ENCODE peak calls at places on chromosomes 2 and 18, in eight cellular contexts. One of them, this sample, is unnamed. For H3K4me1, the result is how much of the 10 kb centered on the place peaks cover.

GRCh38 chr2:189204322-189204941 is 24.9 kb upstream of the COL5A2 start:
- DNase-seq in endothelial cell of umbilical vein: peak
- DNase-seq in A549: peak
- DNase-seq in K562: peak
- DNase-seq in SK-N-SH: no peak
- DNase-seq in HepG2: no peak
- DNase-seq in GM12878: no peak
- DNase-seq in H1: no peak
- DNase-seq in this sample: peak

GRCh38 chr2:16613475-16613874 is 52.2 kb downstream of the CYRIA start:
- DNase-seq in endothelial cell of umbilical vein: peak
- DNase-seq in A549: peak
- DNase-seq in K562: peak
- DNase-seq in SK-N-SH: peak
- DNase-seq in HepG2: peak
- DNase-seq in GM12878: no peak
- DNase-seq in H1: no peak
- DNase-seq in this sample: no peak

GRCh38 chr18:46859855-46860254 is 57.5 kb downstream of the PIAS2 start:
- DNase-seq in endothelial cell of umbilical vein: no peak
- DNase-seq in A549: no peak
- DNase-seq in K562: no peak
- DNase-seq in SK-N-SH: no peak
- DNase-seq in HepG2: no peak
- DNase-seq in GM12878: peak
- DNase-seq in H1: no peak
- DNase-seq in this sample: no peak

GRCh38 chr2:212908031-212908430 is 243.4 kb downstream of the IKZF2 start:
- DNase-seq in endothelial cell of umbilical vein: no peak
- DNase-seq in A549: no peak
- DNase-seq in K562: no peak
- DNase-seq in SK-N-SH: no peak
- DNase-seq in HepG2: no peak
- DNase-seq in GM12878: no peak
- DNase-seq in H1: no peak
- DNase-seq in this sample: no peak

GRCh38 chr18:28735731-28736130 is 558.8 kb upstream of the CDH2 start:
- DNase-seq in endothelial cell of umbilical vein: peak
- DNase-seq in A549: peak
- DNase-seq in K562: no peak
- DNase-seq in SK-N-SH: peak
- DNase-seq in HepG2: no peak
- DNase-seq in GM12878: no peak
- DNase-seq in H1: no peak
- DNase-seq in this sample: no peak

GRCh38 chr18:47730795-47731194 is 199.7 kb downstream of the SMAD2 start:
- DNase-seq in endothelial cell of umbilical vein: no peak
- DNase-seq in A549: no peak
- DNase-seq in K562: no peak
- DNase-seq in SK-N-SH: no peak
- DNase-seq in HepG2: no peak
- DNase-seq in GM12878: no peak
- DNase-seq in H1: no peak
- DNase-seq in this sample: no peak

GRCh38 chr2:197184959-197185586 is 125.5 kb downstream of the ANKRD44 start:
- DNase-seq in endothelial cell of umbilical vein: no peak
- DNase-seq in A549: no peak
- DNase-seq in K562: no peak
- DNase-seq in SK-N-SH: no peak
- DNase-seq in HepG2: no peak
- DNase-seq in GM12878: no peak
- DNase-seq in H1: no peak
- DNase-seq in this sample: no peak

GRCh38 chr2:121346407-121346806 is 61.4 kb upstream of the TFCP2L1 start:
- DNase-seq in endothelial cell of umbilical vein: no peak
- DNase-seq in A549: no peak
- DNase-seq in K562: no peak
- DNase-seq in SK-N-SH: no peak
- DNase-seq in HepG2: no peak
- DNase-seq in GM12878: no peak
- DNase-seq in H1: no peak
- DNase-seq in this sample: no peak

GRCh38 chr2:11787991-11788390 is 41.6 kb downstream of the LPIN1 start:
- DNase-seq in endothelial cell of umbilical vein: no peak
- DNase-seq in A549: no peak
- DNase-seq in K562: no peak
- DNase-seq in SK-N-SH: no peak
- DNase-seq in HepG2: no peak
- DNase-seq in GM12878: no peak
- DNase-seq in H1: no peak
- DNase-seq in this sample: no peak

GRCh38 chr2:178008636-178009289 is 63.8 kb downstream of the PDE11A start:
- DNase-seq in endothelial cell of umbilical vein: no peak
- DNase-seq in A549: peak
- DNase-seq in K562: no peak
- DNase-seq in SK-N-SH: peak
- DNase-seq in HepG2: no peak
- DNase-seq in GM12878: no peak
- DNase-seq in H1: no peak
- DNase-seq in this sample: no peak

GRCh38 chr18:45044787-45045186 is 364.1 kb downstream of the SETBP1 start:
- DNase-seq in endothelial cell of umbilical vein: no peak
- DNase-seq in A549: no peak
- DNase-seq in K562: no peak
- DNase-seq in SK-N-SH: no peak
- DNase-seq in HepG2: no peak
- DNase-seq in GM12878: no peak
- DNase-seq in H1: no peak
- DNase-seq in this sample: no peak

GRCh38 chr2:130372055-130372832 is 16.4 kb downstream of the PTPN18 start:
- DNase-seq in endothelial cell of umbilical vein: peak
- DNase-seq in A549: peak
- DNase-seq in K562: peak
- DNase-seq in SK-N-SH: peak
- DNase-seq in HepG2: no peak
- DNase-seq in GM12878: no peak
- DNase-seq in H1: peak
- DNase-seq in this sample: peak

GRCh38 chr2:216149741-216150140 is 40.6 kb downstream of the XRCC5 start:
- DNase-seq in endothelial cell of umbilical vein: peak
- DNase-seq in A549: no peak
- DNase-seq in K562: no peak
- DNase-seq in SK-N-SH: no peak
- DNase-seq in HepG2: no peak
- DNase-seq in GM12878: no peak
- DNase-seq in H1: no peak
- DNase-seq in this sample: no peak

GRCh38 chr2:56382466-56382865 is 198.7 kb downstream of the CCDC85A start:
- DNase-seq in endothelial cell of umbilical vein: no peak
- DNase-seq in A549: no peak
- DNase-seq in K562: no peak
- DNase-seq in SK-N-SH: no peak
- DNase-seq in HepG2: no peak
- DNase-seq in GM12878: no peak
- DNase-seq in H1: no peak
- DNase-seq in this sample: no peak

GRCh38 chr18:64474279-64474678 is 325.4 kb upstream of the LINC00305 start:
- DNase-seq in endothelial cell of umbilical vein: no peak
- DNase-seq in A549: no peak
- DNase-seq in K562: no peak
- DNase-seq in SK-N-SH: peak
- DNase-seq in HepG2: no peak
- DNase-seq in GM12878: no peak
- DNase-seq in H1: no peak
- DNase-seq in this sample: no peak
- H3K4me1 ChIP-seq in endothelial cell of umbilical vein: under half
- H3K4me1 ChIP-seq in A549: under half
- H3K4me1 ChIP-seq in K562: under half
- H3K4me1 ChIP-seq in SK-N-SH: under half
- H3K4me1 ChIP-seq in HepG2: under half
- H3K4me1 ChIP-seq in GM12878: under half
- H3K4me1 ChIP-seq in H1: under half
- H3K4me1 ChIP-seq in this sample: under half

GRCh38 chr2:26450031-26450635 is 27.8 kb downstream of the OTOF start:
- DNase-seq in endothelial cell of umbilical vein: no peak
- DNase-seq in A549: no peak
- DNase-seq in K562: no peak
- DNase-seq in SK-N-SH: no peak
- DNase-seq in HepG2: no peak
- DNase-seq in GM12878: no peak
- DNase-seq in H1: peak
- DNase-seq in this sample: no peak
- TF ChIP-seq MAX in endothelial cell of umbilical vein: no peak
- TF ChIP-seq MAX in A549: no peak
- TF ChIP-seq MAX in K562: no peak
- TF ChIP-seq MAX in SK-N-SH: no peak
- TF ChIP-seq MAX in HepG2: no peak
- TF ChIP-seq MAX in GM12878: no peak
- TF ChIP-seq MAX in H1: no peak
- TF ChIP-seq MAX in this sample: no peak

GRCh38 chr2:54577944-54578667 is 122.0 kb downstream of the SPTBN1 start:
- DNase-seq in endothelial cell of umbilical vein: peak
- DNase-seq in A549: no peak
- DNase-seq in K562: no peak
- DNase-seq in SK-N-SH: no peak
- DNase-seq in HepG2: no peak
- DNase-seq in GM12878: no peak
- DNase-seq in H1: no peak
- DNase-seq in this sample: no peak
- H3K4me1 ChIP-seq in endothelial cell of umbilical vein: half or more
- H3K4me1 ChIP-seq in A549: half or more
- H3K4me1 ChIP-seq in K562: half or more
- H3K4me1 ChIP-seq in SK-N-SH: under half
- H3K4me1 ChIP-seq in HepG2: half or more
- H3K4me1 ChIP-seq in GM12878: half or more
- H3K4me1 ChIP-seq in H1: under half
- H3K4me1 ChIP-seq in this sample: under half

GRCh38 chr18:3970929-3971328 is 484.2 kb downstream of the DLGAP1 start:
- DNase-seq in endothelial cell of umbilical vein: no peak
- DNase-seq in A549: no peak
- DNase-seq in K562: no peak
- DNase-seq in SK-N-SH: no peak
- DNase-seq in HepG2: no peak
- DNase-seq in GM12878: no peak
- DNase-seq in H1: no peak
- DNase-seq in this sample: no peak

GRCh38 chr18:3973191-3973590 is 481.9 kb downstream of the DLGAP1 start:
- DNase-seq in endothelial cell of umbilical vein: no peak
- DNase-seq in A549: no peak
- DNase-seq in K562: no peak
- DNase-seq in SK-N-SH: no peak
- DNase-seq in HepG2: no peak
- DNase-seq in GM12878: no peak
- DNase-seq in H1: no peak
- DNase-seq in this sample: no peak

GRCh38 chr18:3966246-3966984 is 488.7 kb downstream of the DLGAP1 start:
- DNase-seq in endothelial cell of umbilical vein: no peak
- DNase-seq in A549: peak
- DNase-seq in K562: no peak
- DNase-seq in SK-N-SH: no peak
- DNase-seq in HepG2: no peak
- DNase-seq in GM12878: no peak
- DNase-seq in H1: no peak
- DNase-seq in this sample: no peak

GRCh38 chr18:3972291-3972985 is 482.7 kb downstream of the DLGAP1 start:
- DNase-seq in endothelial cell of umbilical vein: no peak
- DNase-seq in A549: no peak
- DNase-seq in K562: no peak
- DNase-seq in SK-N-SH: no peak
- DNase-seq in HepG2: no peak
- DNase-seq in GM12878: no peak
- DNase-seq in H1: peak
- DNase-seq in this sample: no peak

GRCh38 chr18:3966985-3967856 is 487.9 kb downstream of the DLGAP1 start:
- DNase-seq in endothelial cell of umbilical vein: no peak
- DNase-seq in A549: peak
- DNase-seq in K562: no peak
- DNase-seq in SK-N-SH: no peak
- DNase-seq in HepG2: no peak
- DNase-seq in GM12878: no peak
- DNase-seq in H1: no peak
- DNase-seq in this sample: no peak
- TF ChIP-seq MAX in endothelial cell of umbilical vein: no peak
- TF ChIP-seq MAX in A549: peak
- TF ChIP-seq MAX in K562: no peak
- TF ChIP-seq MAX in SK-N-SH: no peak
- TF ChIP-seq MAX in HepG2: no peak
- TF ChIP-seq MAX in GM12878: no peak
- TF ChIP-seq MAX in H1: no peak
- TF ChIP-seq MAX in this sample: no peak

This sample was measured in HCT116.